ENCODE peak calls at places on chromosomes 1 and 21, in nine cellular contexts. O, J, W, F, I, C, K, Q and U are unnamed samples.

GRCh38 chr1:42937141-42937696 is 21.4 kb downstream of the SLC2A1 start:
- DNase-seq in Q (no peak), K (peak; percentile 77), W (no peak), C (no peak), F (peak; percentile 85), O (no peak), I (peak; percentile 82), J (no peak), U (peak; percentile 81)

GRCh38 chr1:59664167-59664566 is 150.6 kb upstream of the HOOK1 start:
- DNase-seq in C (no peak), O (no peak), Q (no peak), K (no peak), W (no peak), F (no peak), J (no peak), I (no peak), U (no peak)

GRCh38 chr1:148160421-148161251 is 8.6 kb upstream of the NBPF11 start:
- DNase-seq in K (no peak), W (no peak), I (peak; percentile 72), O (no peak), Q (no peak), C (no peak), J (peak; percentile 0), F (no peak), U (no peak)

GRCh38 chr1:36523230-36523495 is 40.5 kb upstream of the CSF3R start:
- DNase-seq in Q (no peak), F (no peak), O (no peak), W (no peak), C (no peak), K (no peak), J (no peak), I (no peak), U (no peak)

GRCh38 chr1:159204071-159204790 is 444 bp upstream of the ACKR1 start:
- DNase-seq in I (no peak), C (peak; percentile 23), O (no peak), Q (no peak), J (peak; percentile 11), F (no peak), W (no peak), K (no peak), U (no peak)

GRCh38 chr1:35049116-35049515 is 17.4 kb upstream of the ZMYM6 start:
- DNase-seq in I (no peak), Q (no peak), J (no peak), C (no peak), W (no peak), O (no peak), K (no peak), F (no peak), U (no peak)

GRCh38 chr1:207304710-207305151 is 16.7 kb upstream of the CD55 start:
- DNase-seq in K (no peak), J (peak; percentile 97), F (peak; percentile 74), I (no peak), W (peak; percentile 46), C (no peak), Q (no peak), O (no peak), U (no peak)

GRCh38 chr21:28776251-28776650 is 216.4 kb downstream of the LTN1 start:
- DNase-seq in J (no peak), F (peak; percentile 96), K (no peak), O (no peak), C (no peak), Q (no peak), W (no peak), I (no peak), U (peak; percentile 12)

GRCh38 chr1:219837274-219837993 is 90.9 kb downstream of the SLC30A10 start:
- DNase-seq in Q (no peak), C (no peak), W (peak; percentile 37), K (no peak), J (peak; percentile 55), I (no peak), F (peak; percentile 54), O (no peak), U (peak; percentile 61)

GRCh38 chr1:177857285-177857684 is 112.6 kb downstream of the SEC16B start:
- DNase-seq in C (no peak), F (no peak), J (no peak), W (no peak), O (no peak), K (no peak), I (no peak), Q (no peak), U (no peak)

GRCh38 chr1:116982319-116983004 is 19.1 kb upstream of the CD101 start:
- DNase-seq in O (no peak), I (no peak), C (no peak), J (no peak), Q (no peak), F (no peak), W (no peak), K (no peak), U (no peak)

GRCh38 chr21:29091032-29091431 is 17.6 kb upstream of the CCT8 start:
- DNase-seq in C (no peak), Q (no peak), I (no peak), F (peak; percentile 84), J (peak; percentile 63), W (peak; percentile 7), O (no peak), K (no peak), U (no peak)

GRCh38 chr1:194684636-194685035 is 1498.2 kb upstream of the B3GALT2 start:
- DNase-seq in O (no peak), J (no peak), C (no peak), F (peak; percentile 22), W (no peak), K (no peak), I (no peak), Q (no peak), U (no peak)

GRCh38 chr1:185073725-185074124 is 28.4 kb downstream of the RNF2 start:
- DNase-seq in W (no peak), J (no peak), F (peak; percentile 2), Q (no peak), I (no peak), K (no peak), O (no peak), C (no peak), U (no peak)

GRCh38 chr1:171233183-171233582 is 15.1 kb upstream of the FMO1 start:
- DNase-seq in J (no peak), O (no peak), K (no peak), Q (no peak), I (no peak), F (no peak), C (no peak), W (no peak), U (peak; percentile 7)

GRCh38 chr1:161115132-161115711 is 2.6 kb downstream of the PFDN2 start:
- DNase-seq in J (peak; percentile 79), K (no peak), I (no peak), Q (no peak), W (peak; percentile 53), C (no peak), O (no peak), F (peak; percentile 94), U (peak; percentile 58)

DNA sequence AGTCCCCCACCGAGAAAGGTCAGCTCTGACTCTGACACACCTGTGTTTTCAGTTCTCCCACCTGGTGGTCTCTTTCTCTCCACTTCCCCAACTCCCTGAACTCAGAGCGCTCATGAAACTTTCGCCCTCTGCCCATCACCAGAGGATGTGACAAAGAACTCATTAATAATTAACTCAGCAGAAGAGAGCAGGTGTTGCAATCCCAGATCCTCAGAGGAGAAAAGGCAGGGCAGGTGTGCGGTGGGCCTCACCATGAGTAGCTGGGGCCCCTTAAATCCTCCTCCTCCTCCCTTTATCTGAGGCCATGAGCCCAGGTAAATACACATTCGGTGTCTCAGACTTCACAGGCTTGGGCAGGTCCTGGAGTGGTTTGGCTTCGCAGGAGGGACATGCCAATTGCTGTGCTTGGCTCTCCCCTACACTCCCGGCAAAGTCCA is 1.7 kb upstream of the LAMB3 start:
- DNase-seq in I (no peak), K (no peak), J (no peak), F (no peak), Q (no peak), W (no peak), C (no peak), O (peak; percentile 52), U (no peak)
- TF ChIP-seq POLR2A in I (no peak), K (no peak), J (no peak), F (no peak), Q (no peak), W (no peak), C (no peak), O (no peak), U (no peak)

GRCh38 chr1:12406218-12407021 is 176.6 kb downstream of the VPS13D start:
- DNase-seq in I (no peak), K (no peak), O (no peak), W (no peak), F (peak; percentile 28), Q (no peak), C (peak; percentile 24), J (no peak), U (peak; percentile 66)

GRCh38 chr1:12408662-12409061 is 178.8 kb downstream of the VPS13D start:
- DNase-seq in K (no peak), F (no peak), I (no peak), O (no peak), Q (no peak), W (no peak), C (no peak), J (no peak), U (no peak)

GRCh38 chr1:12407962-12408288 is 178.1 kb downstream of the VPS13D start:
- DNase-seq in K (no peak), W (no peak), Q (no peak), F (no peak), I (no peak), O (no peak), C (no peak), J (no peak), U (no peak)

GRCh38 chr1:12405325-12406217 is 175.7 kb downstream of the VPS13D start:
- DNase-seq in I (no peak), C (peak; percentile 42), Q (no peak), J (peak; percentile 93), W (no peak), O (peak; percentile 33), K (no peak), F (peak; percentile 36), U (peak; percentile 16)

GRCh38 chr1:12407050-12407961 is 177.5 kb downstream of the VPS13D start:
- DNase-seq in C (peak; percentile 36), I (no peak), Q (peak; percentile 9), J (peak; percentile 91), O (no peak), F (peak; percentile 84), K (no peak), W (peak; percentile 13), U (peak; percentile 39)
- TF ChIP-seq CTCF in C (peak; percentile 57), I (no peak), Q (no peak), J (peak; percentile 23), O (no peak), F (peak; percentile 51), K (peak; percentile 5), W (peak; percentile 50), U (no peak)

GRCh38 chr1:193192586-193192985 is 6.2 kb upstream of the B3GALT2 start:
- DNase-seq in K (no peak), O (no peak), F (no peak), I (no peak), Q (no peak), C (no peak), W (no peak), J (no peak), U (no peak)
- H3K4me3 ChIP-seq in K (no peak overlapping the region), O (no peak overlapping the region), F (no peak overlapping the region), I (no peak overlapping the region), Q (no peak overlapping the region), C (no peak overlapping the region), W (no peak overlapping the region), J (no peak overlapping the region), U (no peak overlapping the region)

GRCh38 chr1:120176092-120176855 is at the start of gene SEC22B:
- DNase-seq in J (peak; percentile 93), W (peak; percentile 60), I (peak; percentile 97), F (peak; percentile 96), O (peak; percentile 89), Q (peak; percentile 83), K (peak; percentile 95), C (peak; percentile 90), U (peak; percentile 96)
- TF ChIP-seq POLR2A in J (peak; percentile 87), W (peak; percentile 76), I (peak; percentile 92), F (peak; percentile 97), O (no peak), Q (peak; percentile 97), K (peak; percentile 94), C (peak; percentile 63), U (peak; percentile 79)